ENCODE peak calls at places on chromosomes 1 and 21, in six cellular contexts. X is activated CD8-positive, alpha-beta T cell treated with anti-CD3 and anti-CD28 coated beads for 36 hours; U is CD8-positive, alpha-beta T cell; I is OCI-LY7; V is osteocyte; P is pancreas. K is an unnamed sample.

GRCh38 chr1:91764471-91765115 is 121.4 kb downstream of the TGFBR3 start:
- DNase-seq in X (no peak), U (no peak), I (no peak), V (no peak), P (no peak), K (no peak)

GRCh38 chr1:54353959-54354358 is 52.2 kb downstream of the SSBP3 start:
- DNase-seq in X (no peak), U (no peak), I (no peak), V (no peak), P (no peak), K (no peak)

GRCh38 chr1:97377432-97378034 is 543.3 kb downstream of the DPYD start:
- DNase-seq in X (no peak), U (no peak), I (no peak), V (no peak), P (no peak), K (no peak)

GRCh38 chr1:58717979-58718378 is 18.1 kb upstream of the MYSM1 start:
- DNase-seq in X (peak; percentile 67), U (peak; percentile 32), I (no peak), V (no peak), P (no peak), K (no peak)

GRCh38 chr21:44677881-44678280 is 4.1 kb downstream of the KRTAP12-1 start:
- DNase-seq in X (no peak), U (no peak), I (no peak), V (peak; percentile 72), P (no peak), K (no peak)

GRCh38 chr1:41882496-41882895 is 36.2 kb downstream of the HIVEP3 start:
- DNase-seq in X (no peak), U (no peak), I (no peak), V (no peak), P (no peak), K (no peak)

GRCh38 chr1:81682490-81682889 is 118.2 kb upstream of the ADGRL2 start:
- DNase-seq in X (no peak), U (no peak), I (no peak), V (no peak), P (no peak), K (no peak)

GRCh38 chr1:228968841-228969606 is 233.7 kb downstream of the RHOU start:
- DNase-seq in X (no peak), U (no peak), I (no peak), V (no peak), P (no peak), K (no peak)

GRCh38 chr1:192608671-192609070 is 27.3 kb upstream of the RGS13 start:
- DNase-seq in X (no peak), U (no peak), I (no peak), V (no peak), P (no peak), K (no peak)

GRCh38 chr1:205263580-205264190 is 35.9 kb downstream of the TMCC2 start:
- DNase-seq in X (no peak), U (no peak), I (no peak), V (no peak), P (no peak), K (no peak)

GRCh38 chr1:242524571-242525359 is at the start of gene PLD5:
- DNase-seq in X (no peak), U (no peak), I (no peak), V (no peak), P (no peak), K (no peak)

GRCh38 chr1:43285269-43285986 is at the start of gene C1orf210:
- DNase-seq in X (peak; percentile 50), U (peak; percentile 33), I (no peak), V (no peak), P (peak; percentile 95), K (no peak)

GRCh38 chr1:162670928-162671663 is 38.8 kb downstream of the DDR2 start:
- DNase-seq in X (no peak), U (no peak), I (no peak), V (no peak), P (no peak), K (no peak)

GRCh38 chr21:34822957-34823356 is 154.2 kb downstream of the CLIC6 start:
- DNase-seq in X (no peak), U (no peak), I (no peak), V (no peak), P (no peak), K (no peak)

GRCh38 chr1:23019851-23020625 is 770 bp downstream of the KDM1A start:
- DNase-seq in X (peak; percentile 39), U (peak; percentile 20), I (peak; percentile 52), V (no peak), P (peak; percentile 37), K (peak; percentile 35)

GRCh38 chr21:17613242-17613676 is 558 bp upstream of the BTG3 start:
- DNase-seq in X (no peak), U (peak; percentile 23), I (peak; percentile 29), V (no peak), P (peak; percentile 26), K (peak; percentile 38)

GRCh38 chr21:40507978-40508377 is 339.0 kb downstream of the DSCAM start:
- DNase-seq in X (no peak), U (no peak), I (no peak), V (no peak), P (no peak), K (no peak)

GRCh38 chr1:67430358-67431155 is at the start of gene SERBP1:
- DNase-seq in X (peak; percentile 98), U (peak; percentile 97), I (peak; percentile 99), V (peak; percentile 98), P (peak; percentile 96), K (peak; percentile 95)

GRCh38 chr1:87210151-87210550 is 118.5 kb upstream of the LMO4 start:
- DNase-seq in X (no peak), U (no peak), I (no peak), V (no peak), P (no peak), K (no peak)

GRCh38 chr1:160373696-160374095 is 6.8 kb downstream of the NHLH1 start:
- DNase-seq in X (no peak), U (no peak), I (no peak), V (peak; percentile 2), P (no peak), K (no peak)

GRCh38 chr1:6137758-6138157 is 42.4 kb downstream of the CHD5 start:
- DNase-seq in X (no peak), U (no peak), I (no peak), V (no peak), P (no peak), K (no peak)

GRCh38 chr21:44989538-44989888 is 49.7 kb downstream of the SLX9 start:
- DNase-seq in X (no peak), U (no peak), I (peak; percentile 34), V (no peak), P (no peak), K (no peak)

GRCh38 chr1:206503591-206504362 is 3.6 kb upstream of the RASSF5 start:
- DNase-seq in X (peak; percentile 84), U (peak; percentile 30), I (no peak), V (no peak), P (no peak), K (peak; percentile 78)

GRCh38 chr1:34865981-34866761 is 6.6 kb upstream of the SMIM12 start:
- DNase-seq in X (peak; percentile 96), U (peak; percentile 86), I (peak; percentile 83), V (peak; percentile 94), P (peak; percentile 81), K (peak; percentile 89)

DNA sequence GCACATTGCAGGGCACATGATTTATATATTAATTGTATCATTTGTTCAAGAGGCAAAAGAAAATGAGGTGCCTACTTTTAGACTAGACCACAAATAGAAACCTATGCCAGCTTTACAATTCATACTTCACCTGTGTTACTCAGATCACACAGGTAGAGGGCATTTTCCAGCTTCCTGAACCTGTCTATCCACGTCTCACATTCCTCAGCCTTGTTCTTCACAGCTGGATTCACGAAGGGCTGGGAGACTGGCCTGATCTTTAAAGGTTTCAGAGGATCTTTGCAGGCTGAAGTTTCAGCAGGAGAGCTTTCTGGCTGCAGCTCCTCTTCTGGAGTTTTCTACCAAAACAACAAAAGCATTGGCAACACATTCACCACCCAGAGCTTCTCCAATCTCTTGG is 70.9 kb upstream of the CYP2J2 start:
- DNase-seq in X (no peak), U (no peak), I (no peak), V (no peak), P (no peak), K (no peak)
- TF ChIP-seq CTCF in X (no peak), U (no peak), I (no peak), V (no peak), P (no peak), K (no peak)

GRCh38 chr1:2446394-2446793 is 29.7 kb upstream of the PLCH2 start:
- DNase-seq in X (no peak), U (no peak), I (no peak), V (no peak), P (no peak), K (no peak)
- TF ChIP-seq CTCF in X (no peak), U (no peak), I (no peak), V (no peak), P (no peak), K (no peak)

GRCh38 chr1:50421366-50421748 is 1.9 kb downstream of the DMRTA2 start:
- DNase-seq in X (no peak), U (no peak), I (no peak), V (no peak), P (no peak), K (no peak)
- TF ChIP-seq CTCF in X (no peak), U (no peak), I (no peak), V (no peak), P (no peak), K (no peak)

GRCh38 chr1:156616463-156616862 is 2.8 kb upstream of the HAPLN2 start:
- DNase-seq in X (no peak), U (no peak), I (no peak), V (no peak), P (no peak), K (no peak)
- TF ChIP-seq CTCF in X (no peak), U (no peak), I (no peak), V (no peak), P (no peak), K (no peak)

GRCh38 chr1:32250893-32251716 is at the start of gene LCK:
- DNase-seq in X (peak; percentile 91), U (peak; percentile 75), I (peak; percentile 85), V (no peak), P (no peak), K (peak; percentile 65)

GRCh38 chr1:32249831-32250525 is 1.1 kb upstream of the LCK start:
- DNase-seq in X (peak; percentile 94), U (peak; percentile 93), I (peak; percentile 98), V (no peak), P (no peak), K (peak; percentile 86)

GRCh38 chr1:32247452-32247851 is 430 bp downstream of the FAM167B start:
- DNase-seq in X (no peak), U (no peak), I (no peak), V (no peak), P (no peak), K (no peak)

GRCh38 chr1:32246888-32247273 is at the start of gene FAM167B:
- DNase-seq in X (no peak), U (no peak), I (no peak), V (no peak), P (no peak), K (no peak)

GRCh38 chr1:32247983-32248889 is 1.2 kb downstream of the FAM167B start:
- DNase-seq in X (peak; percentile 92), U (peak; percentile 71), I (peak; percentile 89), V (peak; percentile 91), P (peak; percentile 83), K (peak; percentile 87)
- TF ChIP-seq CTCF in X (peak; percentile 96), U (peak; percentile 86), I (peak; percentile 93), V (peak; percentile 82), P (peak; percentile 84), K (peak; percentile 94)